ENCODE peak calls at places on chromosomes 12 and 14, in seven cellular contexts. One of them, this sample, is unnamed.

GRCh38 chr14:40053396-40053795 is 621.2 kb upstream of the FBXO33 start:
- DNase-seq in A549: no peak
- DNase-seq in mammary epithelial cell: no peak
- DNase-seq in BE2C: no peak
- DNase-seq in CD4-positive, alpha-beta T cell: no peak
- DNase-seq in IMR-90: no peak
- DNase-seq in neural crest cell: no peak
- DNase-seq in this sample: no peak

GRCh38 chr12:82040987-82041743 is 282.0 kb upstream of the PPFIA2 start:
- DNase-seq in CD4-positive, alpha-beta T cell: no peak
- DNase-seq in IMR-90: no peak
- DNase-seq in A549: no peak
- DNase-seq in neural crest cell: no peak
- DNase-seq in BE2C: no peak
- DNase-seq in mammary epithelial cell: no peak
- DNase-seq in this sample: no peak

GRCh38 chr12:109727746-109728726 is 14.4 kb downstream of the FAM222A start:
- DNase-seq in BE2C: peak
- DNase-seq in CD4-positive, alpha-beta T cell: no peak
- DNase-seq in mammary epithelial cell: no peak
- DNase-seq in IMR-90: no peak
- DNase-seq in neural crest cell: no peak
- DNase-seq in A549: no peak
- DNase-seq in this sample: no peak

GRCh38 chr12:113071427-113072112 is 15.0 kb downstream of the DTX1 start:
- DNase-seq in BE2C: no peak
- DNase-seq in CD4-positive, alpha-beta T cell: no peak
- DNase-seq in mammary epithelial cell: no peak
- DNase-seq in neural crest cell: no peak
- DNase-seq in IMR-90: no peak
- DNase-seq in A549: no peak
- DNase-seq in this sample: no peak

GRCh38 chr12:117100251-117100650 is 1.0 kb upstream of the TESC start:
- DNase-seq in CD4-positive, alpha-beta T cell: no peak
- DNase-seq in mammary epithelial cell: no peak
- DNase-seq in neural crest cell: no peak
- DNase-seq in BE2C: no peak
- DNase-seq in IMR-90: peak
- DNase-seq in A549: peak
- DNase-seq in this sample: no peak

GRCh38 chr14:101619484-101619883 is 58.2 kb downstream of the DIO3 start:
- DNase-seq in A549: no peak
- DNase-seq in mammary epithelial cell: no peak
- DNase-seq in IMR-90: no peak
- DNase-seq in CD4-positive, alpha-beta T cell: no peak
- DNase-seq in neural crest cell: no peak
- DNase-seq in BE2C: no peak
- DNase-seq in this sample: no peak

GRCh38 chr12:111607239-111607638 is 8.1 kb upstream of the ATXN2 start:
- DNase-seq in mammary epithelial cell: no peak
- DNase-seq in BE2C: no peak
- DNase-seq in CD4-positive, alpha-beta T cell: no peak
- DNase-seq in A549: no peak
- DNase-seq in neural crest cell: no peak
- DNase-seq in IMR-90: no peak
- DNase-seq in this sample: no peak

GRCh38 chr12:81644503-81644902 is 114.6 kb downstream of the PPFIA2 start:
- DNase-seq in BE2C: no peak
- DNase-seq in mammary epithelial cell: peak
- DNase-seq in IMR-90: peak
- DNase-seq in neural crest cell: no peak
- DNase-seq in CD4-positive, alpha-beta T cell: no peak
- DNase-seq in A549: peak
- DNase-seq in this sample: no peak

GRCh38 chr14:34874386-34875030 is 652 bp downstream of the BAZ1A start:
- DNase-seq in CD4-positive, alpha-beta T cell: peak
- DNase-seq in A549: peak
- DNase-seq in BE2C: peak
- DNase-seq in IMR-90: peak
- DNase-seq in mammary epithelial cell: peak
- DNase-seq in neural crest cell: peak
- DNase-seq in this sample: peak

GRCh38 chr14:104732355-104732804 is 8.4 kb downstream of the ADSS1 start:
- DNase-seq in neural crest cell: no peak
- DNase-seq in IMR-90: no peak
- DNase-seq in mammary epithelial cell: peak
- DNase-seq in A549: peak
- DNase-seq in BE2C: no peak
- DNase-seq in CD4-positive, alpha-beta T cell: no peak
- DNase-seq in this sample: no peak

GRCh38 chr14:104730504-104730903 is 6.5 kb downstream of the ADSS1 start:
- DNase-seq in IMR-90: no peak
- DNase-seq in neural crest cell: no peak
- DNase-seq in BE2C: no peak
- DNase-seq in A549: no peak
- DNase-seq in mammary epithelial cell: no peak
- DNase-seq in CD4-positive, alpha-beta T cell: no peak
- DNase-seq in this sample: no peak

GRCh38 chr14:104731925-104732294 is 7.9 kb downstream of the ADSS1 start:
- DNase-seq in BE2C: no peak
- DNase-seq in IMR-90: no peak
- DNase-seq in A549: no peak
- DNase-seq in neural crest cell: no peak
- DNase-seq in mammary epithelial cell: no peak
- DNase-seq in CD4-positive, alpha-beta T cell: no peak
- DNase-seq in this sample: no peak

GRCh38 chr14:104729835-104730181 is 5.8 kb downstream of the ADSS1 start:
- DNase-seq in CD4-positive, alpha-beta T cell: no peak
- DNase-seq in IMR-90: no peak
- DNase-seq in A549: no peak
- DNase-seq in BE2C: no peak
- DNase-seq in neural crest cell: no peak
- DNase-seq in mammary epithelial cell: no peak
- DNase-seq in this sample: no peak

GRCh38 chr14:104731249-104731924 is 7.4 kb downstream of the ADSS1 start:
- DNase-seq in IMR-90: no peak
- DNase-seq in A549: peak
- DNase-seq in mammary epithelial cell: no peak
- DNase-seq in CD4-positive, alpha-beta T cell: no peak
- DNase-seq in neural crest cell: no peak
- DNase-seq in BE2C: peak
- DNase-seq in this sample: no peak
- TF ChIP-seq CTCF in IMR-90: peak
- TF ChIP-seq CTCF in A549: peak
- TF ChIP-seq CTCF in mammary epithelial cell: peak
- TF ChIP-seq CTCF in CD4-positive, alpha-beta T cell: no peak
- TF ChIP-seq CTCF in neural crest cell: peak
- TF ChIP-seq CTCF in BE2C: peak
- TF ChIP-seq CTCF in this sample: peak

DNA sequence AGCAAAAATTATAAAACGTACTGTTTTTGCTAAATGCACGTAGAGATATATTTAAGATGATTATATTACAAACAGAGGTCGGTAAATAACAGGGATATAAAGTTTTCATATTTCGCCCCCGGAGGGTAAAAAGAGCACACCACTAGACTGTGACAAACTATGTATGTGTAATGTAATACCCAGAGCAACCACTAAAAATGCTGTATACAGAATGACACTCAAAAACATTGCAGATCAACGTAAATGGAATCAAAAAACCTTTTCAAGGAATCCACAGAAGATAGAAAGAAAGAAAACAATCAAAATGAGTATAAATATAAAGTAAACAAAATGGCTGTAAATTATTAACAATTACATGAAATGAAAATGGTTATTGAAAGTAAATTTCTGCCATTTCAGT is 37.6 kb upstream of the PRB4 start:
- DNase-seq in mammary epithelial cell: no peak
- DNase-seq in IMR-90: no peak
- DNase-seq in A549: peak
- DNase-seq in CD4-positive, alpha-beta T cell: no peak
- DNase-seq in neural crest cell: no peak
- DNase-seq in BE2C: no peak
- DNase-seq in this sample: no peak
- TF ChIP-seq CTCF in mammary epithelial cell: peak
- TF ChIP-seq CTCF in IMR-90: no peak
- TF ChIP-seq CTCF in A549: no peak
- TF ChIP-seq CTCF in CD4-positive, alpha-beta T cell: no peak
- TF ChIP-seq CTCF in neural crest cell: peak
- TF ChIP-seq CTCF in BE2C: peak
- TF ChIP-seq CTCF in this sample: peak

GRCh38 chr12:2414810-2415567 is 362.2 kb downstream of the CACNA1C start:
- DNase-seq in BE2C: no peak
- DNase-seq in IMR-90: no peak
- DNase-seq in neural crest cell: no peak
- DNase-seq in CD4-positive, alpha-beta T cell: no peak
- DNase-seq in mammary epithelial cell: no peak
- DNase-seq in A549: no peak
- DNase-seq in this sample: no peak
- TF ChIP-seq CTCF in BE2C: no peak
- TF ChIP-seq CTCF in IMR-90: no peak
- TF ChIP-seq CTCF in neural crest cell: no peak
- TF ChIP-seq CTCF in CD4-positive, alpha-beta T cell: no peak
- TF ChIP-seq CTCF in mammary epithelial cell: no peak
- TF ChIP-seq CTCF in A549: no peak
- TF ChIP-seq CTCF in this sample: no peak

GRCh38 chr12:98379106-98379505 is 136.3 kb upstream of the TMPO start:
- DNase-seq in BE2C: no peak
- DNase-seq in mammary epithelial cell: no peak
- DNase-seq in neural crest cell: no peak
- DNase-seq in A549: no peak
- DNase-seq in CD4-positive, alpha-beta T cell: no peak
- DNase-seq in IMR-90: no peak
- DNase-seq in this sample: no peak
- TF ChIP-seq CTCF in BE2C: no peak
- TF ChIP-seq CTCF in mammary epithelial cell: no peak
- TF ChIP-seq CTCF in neural crest cell: no peak
- TF ChIP-seq CTCF in A549: no peak
- TF ChIP-seq CTCF in CD4-positive, alpha-beta T cell: no peak
- TF ChIP-seq CTCF in IMR-90: no peak
- TF ChIP-seq CTCF in this sample: no peak

DNA sequence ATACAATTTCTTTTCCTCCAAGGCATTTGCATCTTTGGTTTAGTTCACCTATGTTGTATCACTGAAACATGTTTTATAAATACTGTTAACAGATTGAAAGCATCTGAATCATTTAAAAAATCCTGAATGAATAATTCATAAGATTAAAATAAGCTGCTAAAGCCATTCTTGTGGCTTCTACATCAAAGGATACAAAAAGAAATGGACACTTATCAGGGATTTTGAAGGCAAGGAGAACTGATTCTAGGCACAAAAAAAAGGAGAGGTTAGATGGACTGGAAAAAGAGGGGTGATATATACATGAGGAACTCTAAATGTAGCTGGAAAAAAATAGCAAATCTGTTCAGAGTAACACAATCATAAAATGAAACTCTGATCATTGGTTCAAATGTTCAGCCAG is 5.8 kb upstream of the OVCH1 start:
- DNase-seq in mammary epithelial cell: no peak
- DNase-seq in neural crest cell: no peak
- DNase-seq in CD4-positive, alpha-beta T cell: no peak
- DNase-seq in A549: no peak
- DNase-seq in IMR-90: no peak
- DNase-seq in BE2C: no peak
- DNase-seq in this sample: no peak
- TF ChIP-seq CTCF in mammary epithelial cell: no peak
- TF ChIP-seq CTCF in neural crest cell: no peak
- TF ChIP-seq CTCF in CD4-positive, alpha-beta T cell: no peak
- TF ChIP-seq CTCF in A549: no peak
- TF ChIP-seq CTCF in IMR-90: no peak
- TF ChIP-seq CTCF in BE2C: no peak
- TF ChIP-seq CTCF in this sample: no peak

DNA sequence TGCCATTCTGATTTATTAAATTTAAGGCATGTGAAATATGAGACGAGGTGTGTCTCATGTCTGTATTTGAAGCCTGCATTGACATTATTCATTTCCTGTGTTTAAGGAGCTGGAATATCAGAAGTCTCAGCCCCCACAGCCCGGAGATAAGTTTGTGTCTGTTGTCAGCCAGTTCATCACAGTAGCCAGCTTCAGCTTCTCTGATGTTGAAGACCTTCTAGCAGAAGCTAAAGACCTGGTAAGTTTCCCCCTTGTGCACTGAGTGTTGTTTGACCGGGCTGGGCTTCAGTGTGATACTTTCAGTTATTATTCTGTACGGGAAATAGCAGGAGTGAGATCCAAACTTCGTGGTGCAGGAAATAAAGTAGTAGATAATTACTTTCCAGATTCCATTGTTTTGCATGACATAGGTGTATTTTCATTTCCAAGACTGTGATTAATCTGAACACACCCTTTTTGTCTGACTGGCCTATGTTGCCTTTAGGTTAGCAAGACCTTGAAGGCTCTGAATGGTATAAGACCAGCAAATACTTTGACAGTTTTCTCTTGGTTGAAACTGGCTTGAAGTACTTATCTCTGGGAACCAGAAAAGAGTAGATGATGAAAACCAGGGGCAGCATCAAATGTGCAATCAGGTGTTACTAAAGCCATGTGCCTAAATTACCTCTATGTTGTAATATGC is 101.5 kb downstream of the GPR135 start:
- DNase-seq in IMR-90: peak
- DNase-seq in BE2C: no peak
- DNase-seq in neural crest cell: no peak
- DNase-seq in CD4-positive, alpha-beta T cell: no peak
- DNase-seq in A549: no peak
- DNase-seq in mammary epithelial cell: peak
- DNase-seq in this sample: no peak
- TF ChIP-seq CTCF in IMR-90: no peak
- TF ChIP-seq CTCF in BE2C: no peak
- TF ChIP-seq CTCF in neural crest cell: no peak
- TF ChIP-seq CTCF in CD4-positive, alpha-beta T cell: no peak
- TF ChIP-seq CTCF in A549: no peak
- TF ChIP-seq CTCF in mammary epithelial cell: no peak
- TF ChIP-seq CTCF in this sample: no peak

DNA sequence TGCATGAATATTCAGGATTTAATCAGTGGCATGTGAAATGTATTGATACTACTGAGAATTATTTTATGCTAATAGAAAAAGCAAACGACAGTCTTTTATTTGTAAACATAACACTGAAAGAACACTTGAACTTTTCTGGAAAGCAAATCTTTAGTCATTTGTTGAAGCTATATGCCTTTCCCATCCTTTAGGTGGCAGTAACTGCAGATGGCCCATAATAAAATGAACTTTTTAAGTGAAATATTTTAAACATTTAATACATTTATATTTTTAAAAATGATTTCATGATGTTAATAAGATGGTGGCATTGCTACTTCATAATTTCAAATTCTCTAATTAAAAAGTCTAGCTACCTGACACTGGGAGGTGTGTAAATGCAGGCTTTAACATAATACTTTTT is 13.9 kb upstream of the KRR1 start:
- DNase-seq in A549: no peak
- DNase-seq in mammary epithelial cell: no peak
- DNase-seq in neural crest cell: no peak
- DNase-seq in CD4-positive, alpha-beta T cell: no peak
- DNase-seq in BE2C: no peak
- DNase-seq in IMR-90: peak
- DNase-seq in this sample: no peak
- TF ChIP-seq CTCF in A549: peak
- TF ChIP-seq CTCF in mammary epithelial cell: peak
- TF ChIP-seq CTCF in neural crest cell: peak
- TF ChIP-seq CTCF in CD4-positive, alpha-beta T cell: no peak
- TF ChIP-seq CTCF in BE2C: peak
- TF ChIP-seq CTCF in IMR-90: peak
- TF ChIP-seq CTCF in this sample: peak

This sample was measured in endothelial cell.